ENCODE peak calls at places on chromosomes 2 and 18, in seven cellular contexts. H is astrocyte of the spinal cord; Q is K562; I is CD4-positive, alpha-beta memory T cell; E is activated CD8-positive, alpha-beta T cell treated with anti-CD3 and anti-CD28 coated beads, Interleukin-2, amount 10 ng/mL, durations not matched to agents 7 days and 5 days; C is GM12865; J is astrocyte. R is an unnamed sample.

GRCh38 chr2:230520875-230521155 is 104.8 kb downstream of the SP100 start:
- DNase-seq in I (no peak), Q (no peak), H (peak; percentile 21), J (peak; percentile 52), C (no peak), E (no peak), R (peak; percentile 33)

GRCh38 chr2:45069711-45070664 is 60.7 kb upstream of the SIX2 start:
- DNase-seq in I (no peak), J (no peak), C (no peak), Q (no peak), E (peak; percentile 7), H (no peak), R (no peak)

GRCh38 chr2:198774576-198774975 is 683.2 kb downstream of the SATB2 start:
- DNase-seq in I (no peak), Q (no peak), H (no peak), J (no peak), C (no peak), E (no peak), R (no peak)

GRCh38 chr2:188369365-188369764 is 77.7 kb downstream of the GULP1 start:
- DNase-seq in I (no peak), C (peak; percentile 62), J (peak; percentile 29), Q (peak; percentile 18), H (peak; percentile 61), E (no peak), R (peak; percentile 45)

GRCh38 chr2:131673400-131674173 is 145.9 kb downstream of the CCDC74A start:
- DNase-seq in J (no peak), Q (peak; percentile 43), E (peak; percentile 76), H (peak; percentile 57), C (peak; percentile 78), I (peak; percentile 39), R (peak; percentile 84)

GRCh38 chr2:25700221-25700660 is 26.9 kb upstream of the DTNB start:
- DNase-seq in H (peak; percentile 42), C (peak; percentile 38), J (peak; percentile 27), E (peak; percentile 53), I (peak; percentile 26), Q (peak; percentile 45), R (peak; percentile 60)

GRCh38 chr18:42860011-42860410 is 255.5 kb downstream of the RIT2 start:
- DNase-seq in I (no peak), J (peak; percentile 30), H (peak; percentile 17), Q (no peak), E (no peak), C (no peak), R (no peak)

GRCh38 chr2:196925445-196925767 is 1.1 kb downstream of the PGAP1 start:
- DNase-seq in E (no peak), C (no peak), Q (no peak), J (peak; percentile 2), I (no peak), H (peak; percentile 32), R (peak; percentile 15)

GRCh38 chr2:218663901-218664300 is 4.4 kb downstream of the BCS1L start:
- DNase-seq in C (no peak), Q (no peak), I (no peak), J (no peak), E (no peak), H (no peak), R (no peak)

GRCh38 chr2:157625311-157625710 is 3.4 kb downstream of the ACVR1C start:
- DNase-seq in Q (no peak), H (no peak), C (no peak), I (peak; percentile 26), J (no peak), E (peak; percentile 38), R (no peak)

GRCh38 chr18:30991397-30991796 is 51.1 kb downstream of the DSC3 start:
- DNase-seq in I (no peak), J (no peak), C (peak; percentile 33), H (no peak), Q (no peak), E (no peak), R (no peak)

GRCh38 chr2:88656690-88657089 is 29.4 kb upstream of the EIF2AK3 start:
- DNase-seq in H (no peak), J (peak; percentile 56), Q (no peak), I (no peak), C (no peak), E (no peak), R (peak; percentile 30)

GRCh38 chr2:231545105-231545902 is 15.1 kb upstream of the NMUR1 start:
- DNase-seq in I (peak; percentile 21), J (peak; percentile 83), Q (no peak), H (peak; percentile 54), E (peak; percentile 88), C (peak; percentile 98), R (peak; percentile 90)

GRCh38 chr2:151826737-151827157 is 1.5 kb downstream of the ARL5A start:
- DNase-seq in E (no peak), Q (peak; percentile 29), C (peak; percentile 33), I (no peak), H (peak; percentile 33), J (peak; percentile 23), R (no peak)

GRCh38 chr2:149617476-149617875 is 29.9 kb upstream of the MMADHC start:
- DNase-seq in I (no peak), H (peak; percentile 40), J (peak; percentile 64), E (no peak), C (no peak), Q (no peak), R (no peak)

GRCh38 chr2:219331560-219332213 is 857 bp downstream of the RESP18 start:
- DNase-seq in Q (peak; percentile 76), C (no peak), I (peak; percentile 4), H (peak; percentile 5), J (no peak), E (peak; percentile 45), R (peak; percentile 58)

GRCh38 chr2:39435974-39436591 is 1.0 kb downstream of the MAP4K3 start:
- DNase-seq in Q (peak; percentile 13), J (peak; percentile 78), E (peak; percentile 24), C (no peak), I (no peak), H (peak; percentile 62), R (peak; percentile 24)

GRCh38 chr2:111226797-111227700 is 106.3 kb downstream of the BCL2L11 start:
- DNase-seq in E (no peak), H (peak; percentile 71), J (peak; percentile 53), C (peak; percentile 18), I (no peak), Q (no peak), R (no peak)

GRCh38 chr2:86226780-86227520 is 27.7 kb downstream of the MRPL35 start:
- DNase-seq in J (no peak), H (no peak), I (no peak), C (no peak), E (no peak), Q (no peak), R (no peak)

GRCh38 chr2:176156959-176157498 is at the start of gene HOXD3:
- DNase-seq in H (no peak), E (no peak), I (no peak), J (no peak), Q (no peak), C (no peak), R (peak; percentile 42)

GRCh38 chr2:62112192-62112591 is 83.7 kb upstream of the B3GNT2 start:
- DNase-seq in J (no peak), H (no peak), E (no peak), C (no peak), I (no peak), Q (no peak), R (no peak)

GRCh38 chr2:63488118-63488713 is 100.1 kb downstream of the WDPCP start:
- DNase-seq in H (peak; percentile 40), I (no peak), Q (peak; percentile 8), C (peak; percentile 44), J (no peak), E (peak; percentile 26), R (peak; percentile 3)

GRCh38 chr2:9029721-9030120 is 26.2 kb upstream of the MBOAT2 start:
- DNase-seq in J (no peak), I (no peak), Q (no peak), H (no peak), E (no peak), C (no peak), R (no peak)

GRCh38 chr18:77905449-77906055 is 655.9 kb downstream of the GALR1 start:
- DNase-seq in C (no peak), I (no peak), H (no peak), Q (no peak), J (no peak), E (no peak), R (no peak)

GRCh38 chr2:207163815-207164747 is 1.7 kb downstream of the KLF7 start:
- DNase-seq in Q (no peak), E (peak; percentile 30), I (no peak), C (peak; percentile 50), H (peak; percentile 59), J (peak; percentile 44), R (peak; percentile 56)

GRCh38 chr18:48356909-48357631 is 52.1 kb downstream of the ZBTB7C start:
- DNase-seq in Q (no peak), H (no peak), E (no peak), C (no peak), J (no peak), I (no peak), R (no peak)

GRCh38 chr18:33097126-33097525 is 324.3 kb upstream of the KLHL14 start:
- DNase-seq in J (peak; percentile 17), H (no peak), E (no peak), C (no peak), I (no peak), Q (no peak), R (peak; percentile 21)

GRCh38 chr18:63161728-63162195 is 157.8 kb downstream of the BCL2 start:
- DNase-seq in E (peak; percentile 90), J (peak; percentile 93), Q (peak; percentile 12), C (peak; percentile 96), H (peak; percentile 89), I (peak; percentile 85), R (peak; percentile 83)

GRCh38 chr2:28688784-28689183 is 62.8 kb upstream of the PPP1CB start:
- DNase-seq in Q (no peak), E (no peak), I (no peak), H (no peak), C (no peak), J (no peak), R (no peak)

GRCh38 chr2:101560780-101561315 is 85.9 kb upstream of the RFX8 start:
- DNase-seq in H (no peak), E (no peak), C (no peak), J (no peak), I (peak; percentile 1), Q (no peak), R (no peak)

GRCh38 chr18:54162431-54162830 is 62.0 kb downstream of the MBD2 start:
- DNase-seq in C (no peak), Q (no peak), J (peak; percentile 91), I (no peak), H (peak; percentile 82), E (no peak), R (peak; percentile 4)

GRCh38 chr2:24489942-24490673 is 946 bp upstream of the NCOA1 start:
- DNase-seq in C (no peak), H (peak; percentile 40), J (peak; percentile 23), I (no peak), E (no peak), Q (no peak), R (peak; percentile 79)

GRCh38 chr2:65128297-65129190 is 1.4 kb downstream of the RAB1A start:
- DNase-seq in H (peak; percentile 23), J (peak; percentile 49), E (no peak), Q (no peak), C (peak; percentile 16), I (no peak), R (peak; percentile 8)